ENCODE peak calls at places on chromosomes 16 and 17, in seven cellular contexts. One of them, this sample, is unnamed.

GRCh38 chr16:71666928-71667707 is 41.1 kb downstream of the MARVELD3 start:
- DNase-seq in H9: no peak
- DNase-seq in mesenchymal stem cell: no peak
- DNase-seq in H1: no peak
- DNase-seq in trophoblast cell: no peak
- DNase-seq in neuronal stem cell: no peak
- DNase-seq in IMR-90: no peak
- DNase-seq in this sample: no peak

GRCh38 chr16:87487361-87487924 is 5.4 kb downstream of the ZCCHC14 start:
- DNase-seq in H1: peak; percentile 72
- DNase-seq in mesenchymal stem cell: no peak
- DNase-seq in trophoblast cell: peak; percentile 80
- DNase-seq in IMR-90: no peak
- DNase-seq in H9: peak; percentile 73
- DNase-seq in neuronal stem cell: peak; percentile 26
- DNase-seq in this sample: peak; percentile 90

GRCh38 chr16:19512297-19512696 is 9.6 kb downstream of the GDE1 start:
- DNase-seq in H9: no peak
- DNase-seq in trophoblast cell: no peak
- DNase-seq in neuronal stem cell: no peak
- DNase-seq in mesenchymal stem cell: no peak
- DNase-seq in IMR-90: no peak
- DNase-seq in H1: no peak
- DNase-seq in this sample: no peak

GRCh38 chr16:29986931-29987330 is 8.5 kb downstream of the HIRIP3 start:
- DNase-seq in H9: no peak
- DNase-seq in IMR-90: no peak
- DNase-seq in trophoblast cell: no peak
- DNase-seq in neuronal stem cell: no peak
- DNase-seq in H1: no peak
- DNase-seq in mesenchymal stem cell: no peak
- DNase-seq in this sample: no peak

GRCh38 chr17:1958134-1958881 is 66.8 kb downstream of the RTN4RL1 start:
- DNase-seq in mesenchymal stem cell: no peak
- DNase-seq in IMR-90: no peak
- DNase-seq in trophoblast cell: no peak
- DNase-seq in H1: no peak
- DNase-seq in H9: no peak
- DNase-seq in neuronal stem cell: no peak
- DNase-seq in this sample: no peak

GRCh38 chr17:8133398-8133797 is 9.5 kb upstream of the HES7 start:
- DNase-seq in H1: peak; percentile 67
- DNase-seq in neuronal stem cell: no peak
- DNase-seq in H9: peak; percentile 85
- DNase-seq in trophoblast cell: no peak
- DNase-seq in mesenchymal stem cell: no peak
- DNase-seq in IMR-90: no peak
- DNase-seq in this sample: peak; percentile 78

GRCh38 chr16:25264599-25264998 is 7.0 kb upstream of the ZKSCAN2 start:
- DNase-seq in mesenchymal stem cell: peak; percentile 15
- DNase-seq in trophoblast cell: no peak
- DNase-seq in neuronal stem cell: no peak
- DNase-seq in H9: no peak
- DNase-seq in H1: no peak
- DNase-seq in IMR-90: no peak
- DNase-seq in this sample: no peak

GRCh38 chr17:21039839-21040575 is 2.8 kb downstream of the USP22 start:
- DNase-seq in H9: no peak
- DNase-seq in H1: no peak
- DNase-seq in IMR-90: peak; percentile 56
- DNase-seq in mesenchymal stem cell: peak; percentile 54
- DNase-seq in trophoblast cell: no peak
- DNase-seq in neuronal stem cell: no peak
- DNase-seq in this sample: peak; percentile 78

GRCh38 chr17:38797828-38798227 is 1.5 kb downstream of the PIP4K2B start:
- DNase-seq in neuronal stem cell: no peak
- DNase-seq in H1: no peak
- DNase-seq in IMR-90: peak; percentile 18
- DNase-seq in H9: no peak
- DNase-seq in trophoblast cell: no peak
- DNase-seq in mesenchymal stem cell: peak; percentile 14
- DNase-seq in this sample: no peak

GRCh38 chr17:46191332-46192210 is 1.7 kb downstream of the KANSL1 start:
- DNase-seq in H1: no peak
- DNase-seq in H9: peak; percentile 62
- DNase-seq in IMR-90: no peak
- DNase-seq in neuronal stem cell: peak; percentile 52
- DNase-seq in trophoblast cell: no peak
- DNase-seq in mesenchymal stem cell: peak; percentile 77
- DNase-seq in this sample: peak; percentile 81

GRCh38 chr16:10181196-10182162 is 749 bp downstream of the GRIN2A start:
- DNase-seq in mesenchymal stem cell: peak; percentile 47
- DNase-seq in neuronal stem cell: peak; percentile 80
- DNase-seq in IMR-90: peak; percentile 11
- DNase-seq in trophoblast cell: peak; percentile 31
- DNase-seq in H9: peak; percentile 89
- DNase-seq in H1: peak; percentile 95
- DNase-seq in this sample: peak; percentile 89

GRCh38 chr16:68539704-68540370 is 746 bp downstream of the ZFP90 start:
- DNase-seq in trophoblast cell: no peak
- DNase-seq in H1: peak; percentile 65
- DNase-seq in neuronal stem cell: no peak
- DNase-seq in H9: peak; percentile 31
- DNase-seq in mesenchymal stem cell: peak; percentile 24
- DNase-seq in IMR-90: no peak
- DNase-seq in this sample: peak; percentile 24

GRCh38 chr16:70553645-70554044 is 30.0 kb downstream of the SF3B3 start:
- DNase-seq in neuronal stem cell: no peak
- DNase-seq in H1: no peak
- DNase-seq in mesenchymal stem cell: peak; percentile 96
- DNase-seq in H9: no peak
- DNase-seq in trophoblast cell: no peak
- DNase-seq in IMR-90: peak; percentile 94
- DNase-seq in this sample: no peak

GRCh38 chr16:12780467-12780866 is 23.2 kb downstream of the CPPED1 start:
- DNase-seq in mesenchymal stem cell: no peak
- DNase-seq in H1: no peak
- DNase-seq in trophoblast cell: no peak
- DNase-seq in H9: no peak
- DNase-seq in neuronal stem cell: no peak
- DNase-seq in IMR-90: no peak
- DNase-seq in this sample: no peak

GRCh38 chr16:84461029-84461415 is 43.4 kb downstream of the MEAK7 start:
- DNase-seq in mesenchymal stem cell: no peak
- DNase-seq in H9: peak; percentile 20
- DNase-seq in trophoblast cell: no peak
- DNase-seq in neuronal stem cell: no peak
- DNase-seq in H1: no peak
- DNase-seq in IMR-90: no peak
- DNase-seq in this sample: no peak

GRCh38 chr16:88790312-88791150 is 5.5 kb upstream of the PIEZO1 start:
- DNase-seq in IMR-90: peak; percentile 24
- DNase-seq in mesenchymal stem cell: peak; percentile 42
- DNase-seq in H9: no peak
- DNase-seq in neuronal stem cell: no peak
- DNase-seq in trophoblast cell: no peak
- DNase-seq in H1: peak; percentile 61
- DNase-seq in this sample: no peak

GRCh38 chr17:61717352-61717751 is 126.3 kb upstream of the NACA2 start:
- DNase-seq in IMR-90: no peak
- DNase-seq in H9: no peak
- DNase-seq in H1: no peak
- DNase-seq in neuronal stem cell: no peak
- DNase-seq in trophoblast cell: no peak
- DNase-seq in mesenchymal stem cell: no peak
- DNase-seq in this sample: no peak

GRCh38 chr17:61720016-61720795 is 129.2 kb upstream of the NACA2 start:
- DNase-seq in neuronal stem cell: no peak
- DNase-seq in IMR-90: peak; percentile 84
- DNase-seq in H9: no peak
- DNase-seq in mesenchymal stem cell: no peak
- DNase-seq in trophoblast cell: no peak
- DNase-seq in H1: no peak
- DNase-seq in this sample: no peak

GRCh38 chr17:61716225-61716829 is 125.3 kb upstream of the NACA2 start:
- DNase-seq in IMR-90: no peak
- DNase-seq in trophoblast cell: no peak
- DNase-seq in H1: no peak
- DNase-seq in neuronal stem cell: no peak
- DNase-seq in H9: no peak
- DNase-seq in mesenchymal stem cell: no peak
- DNase-seq in this sample: no peak

GRCh38 chr17:61715348-61715747 is 124.3 kb upstream of the NACA2 start:
- DNase-seq in mesenchymal stem cell: no peak
- DNase-seq in trophoblast cell: no peak
- DNase-seq in neuronal stem cell: no peak
- DNase-seq in IMR-90: no peak
- DNase-seq in H1: no peak
- DNase-seq in H9: no peak
- DNase-seq in this sample: no peak

DNA sequence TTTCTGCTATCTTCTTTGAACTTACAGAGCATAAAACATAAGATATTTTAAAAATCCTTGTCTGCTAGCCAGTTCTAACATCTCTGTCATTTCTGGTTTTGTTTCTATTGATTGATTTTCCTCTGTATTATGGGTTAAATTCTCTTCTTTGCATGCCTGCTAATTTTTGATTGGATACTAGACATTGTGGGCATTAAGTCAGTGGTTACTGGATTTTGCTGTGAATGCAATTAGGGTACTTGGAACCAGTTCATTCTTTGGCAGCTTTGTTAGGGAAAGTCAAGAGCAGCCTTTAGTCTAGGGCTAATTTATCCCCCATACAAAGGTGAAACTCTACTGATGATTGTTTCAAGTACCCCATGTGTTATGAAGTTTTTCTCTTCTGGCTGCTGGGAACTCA is 127.0 kb upstream of the NACA2 start:
- DNase-seq in mesenchymal stem cell: no peak
- DNase-seq in H1: no peak
- DNase-seq in trophoblast cell: no peak
- DNase-seq in H9: no peak
- DNase-seq in neuronal stem cell: no peak
- DNase-seq in IMR-90: no peak
- DNase-seq in this sample: no peak
- H4K8ac ChIP-seq in mesenchymal stem cell: no peak overlapping the region
- H4K8ac ChIP-seq in H1: no peak overlapping the region
- H4K8ac ChIP-seq in trophoblast cell: no peak overlapping the region
- H4K8ac ChIP-seq in H9: no peak overlapping the region
- H4K8ac ChIP-seq in neuronal stem cell: no peak overlapping the region
- H4K8ac ChIP-seq in IMR-90: no peak overlapping the region
- H4K8ac ChIP-seq in this sample: no peak overlapping the region

GRCh38 chr17:75516255-75516618 is at the start of gene TSEN54:
- DNase-seq in trophoblast cell: peak; percentile 84
- DNase-seq in H1: peak; percentile 93
- DNase-seq in mesenchymal stem cell: peak; percentile 90
- DNase-seq in neuronal stem cell: peak; percentile 79
- DNase-seq in H9: peak; percentile 95
- DNase-seq in IMR-90: peak; percentile 79
- DNase-seq in this sample: peak; percentile 90
- H4K8ac ChIP-seq in trophoblast cell: peak within 1 kb of the TSS; percentile 69
- H4K8ac ChIP-seq in H1: no peak within 1 kb of the TSS
- H4K8ac ChIP-seq in mesenchymal stem cell: no peak within 1 kb of the TSS
- H4K8ac ChIP-seq in neuronal stem cell: no peak within 1 kb of the TSS
- H4K8ac ChIP-seq in H9: no peak within 1 kb of the TSS
- H4K8ac ChIP-seq in IMR-90: no peak within 1 kb of the TSS
- H4K8ac ChIP-seq in this sample: no peak within 1 kb of the TSS

GRCh38 chr17:12118617-12119016 is 97.9 kb downstream of the MAP2K4 start:
- DNase-seq in H9: no peak
- DNase-seq in trophoblast cell: no peak
- DNase-seq in mesenchymal stem cell: no peak
- DNase-seq in IMR-90: peak; percentile 10
- DNase-seq in neuronal stem cell: no peak
- DNase-seq in H1: no peak
- DNase-seq in this sample: no peak

GRCh38 chr17:12116143-12116542 is 95.5 kb downstream of the MAP2K4 start:
- DNase-seq in trophoblast cell: no peak
- DNase-seq in IMR-90: peak; percentile 66
- DNase-seq in neuronal stem cell: no peak
- DNase-seq in H9: no peak
- DNase-seq in H1: no peak
- DNase-seq in mesenchymal stem cell: no peak
- DNase-seq in this sample: no peak

DNA sequence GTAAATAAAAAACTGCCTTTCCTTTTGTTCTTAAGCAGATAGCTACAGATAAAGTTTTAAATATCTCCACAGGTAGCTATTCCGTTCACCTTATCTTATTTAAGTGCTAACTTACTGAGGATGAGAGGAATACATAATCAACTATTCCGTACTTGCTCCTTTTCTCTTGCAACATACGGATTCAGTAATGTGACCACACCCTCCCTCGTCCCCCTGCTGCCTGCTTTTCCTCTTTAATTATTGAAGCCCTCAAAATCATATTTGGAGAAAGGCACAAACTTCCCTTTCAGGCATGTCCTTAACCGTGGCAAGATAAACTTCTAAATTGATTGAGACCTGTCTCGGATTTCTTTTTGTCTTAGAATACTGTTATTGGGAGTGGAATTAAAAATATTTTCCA is 101.4 kb downstream of the MAP2K4 start:
- DNase-seq in H9: no peak
- DNase-seq in trophoblast cell: no peak
- DNase-seq in IMR-90: no peak
- DNase-seq in neuronal stem cell: no peak
- DNase-seq in H1: no peak
- DNase-seq in mesenchymal stem cell: no peak
- DNase-seq in this sample: peak; percentile 60
- H4K8ac ChIP-seq in H9: no peak overlapping the region
- H4K8ac ChIP-seq in trophoblast cell: no peak overlapping the region
- H4K8ac ChIP-seq in IMR-90: no peak overlapping the region
- H4K8ac ChIP-seq in neuronal stem cell: no peak overlapping the region
- H4K8ac ChIP-seq in H1: no peak overlapping the region
- H4K8ac ChIP-seq in mesenchymal stem cell: no peak overlapping the region
- H4K8ac ChIP-seq in this sample: no peak overlapping the region

DNA sequence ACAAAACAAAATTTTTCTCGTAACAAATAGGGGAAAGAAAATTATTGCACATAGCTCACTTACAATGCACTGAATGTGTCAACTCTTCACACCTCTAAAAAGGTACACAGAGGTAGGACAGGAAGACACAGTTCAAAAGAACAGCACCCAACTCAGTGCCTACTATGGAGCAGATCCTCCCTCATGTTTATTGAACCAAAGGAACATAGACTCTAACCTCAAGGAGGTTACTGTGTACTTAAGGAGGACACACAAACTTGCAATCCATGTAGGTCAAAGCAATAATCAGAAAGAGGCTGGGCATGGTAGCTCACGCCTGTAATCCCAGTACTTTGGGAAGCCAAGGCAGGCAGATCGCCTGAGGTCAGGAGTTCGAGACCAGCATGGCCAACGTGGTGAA is 50.3 kb downstream of the SLC39A11 start:
- DNase-seq in IMR-90: no peak
- DNase-seq in trophoblast cell: no peak
- DNase-seq in H9: no peak
- DNase-seq in mesenchymal stem cell: no peak
- DNase-seq in neuronal stem cell: no peak
- DNase-seq in H1: no peak
- DNase-seq in this sample: no peak
- H4K8ac ChIP-seq in IMR-90: no peak overlapping the region
- H4K8ac ChIP-seq in trophoblast cell: no peak overlapping the region
- H4K8ac ChIP-seq in H9: no peak overlapping the region
- H4K8ac ChIP-seq in mesenchymal stem cell: no peak overlapping the region
- H4K8ac ChIP-seq in neuronal stem cell: no peak overlapping the region
- H4K8ac ChIP-seq in H1: no peak overlapping the region
- H4K8ac ChIP-seq in this sample: no peak overlapping the region

This sample was measured in mesendoderm.